ENCODE peak calls at places on chromosomes 11 and 22, in eight cellular contexts. One of them, this sample, is unnamed.

GRCh38 chr11:128854801-128855200 is 12.3 kb downstream of the KCNJ1 start:
- DNase-seq in neural crest cell: no peak
- DNase-seq in progenitor cell of endocrine pancreas: no peak
- DNase-seq in AG04450: no peak
- DNase-seq in thoracic aorta: no peak
- DNase-seq in tibial nerve: no peak
- DNase-seq in WTC11: no peak
- DNase-seq in heart right ventricle: no peak
- DNase-seq in this sample: no peak

GRCh38 chr11:64605248-64605560 is 14.2 kb downstream of the SLC22A12 start:
- DNase-seq in WTC11: no peak
- DNase-seq in heart right ventricle: no peak
- DNase-seq in tibial nerve: no peak
- DNase-seq in progenitor cell of endocrine pancreas: no peak
- DNase-seq in neural crest cell: no peak
- DNase-seq in thoracic aorta: no peak
- DNase-seq in AG04450: no peak
- DNase-seq in this sample: no peak

GRCh38 chr11:71286701-71287643 is 34.6 kb upstream of the SHANK2 start:
- DNase-seq in progenitor cell of endocrine pancreas: no peak
- DNase-seq in WTC11: peak; percentile 11
- DNase-seq in tibial nerve: no peak
- DNase-seq in neural crest cell: no peak
- DNase-seq in thoracic aorta: no peak
- DNase-seq in AG04450: peak; percentile 76
- DNase-seq in heart right ventricle: no peak
- DNase-seq in this sample: no peak

GRCh38 chr22:46991666-46992065 is 229.2 kb downstream of the TBC1D22A start:
- DNase-seq in WTC11: no peak
- DNase-seq in AG04450: no peak
- DNase-seq in progenitor cell of endocrine pancreas: no peak
- DNase-seq in tibial nerve: no peak
- DNase-seq in neural crest cell: no peak
- DNase-seq in heart right ventricle: no peak
- DNase-seq in thoracic aorta: no peak
- DNase-seq in this sample: no peak

GRCh38 chr22:45684169-45684568 is 12.5 kb downstream of the ATXN10 start:
- DNase-seq in neural crest cell: no peak
- DNase-seq in thoracic aorta: no peak
- DNase-seq in tibial nerve: no peak
- DNase-seq in AG04450: no peak
- DNase-seq in progenitor cell of endocrine pancreas: no peak
- DNase-seq in WTC11: no peak
- DNase-seq in heart right ventricle: no peak
- DNase-seq in this sample: no peak

GRCh38 chr11:110003426-110003825 is 89.8 kb upstream of the ZC3H12C start:
- DNase-seq in heart right ventricle: no peak
- DNase-seq in thoracic aorta: no peak
- DNase-seq in AG04450: no peak
- DNase-seq in neural crest cell: no peak
- DNase-seq in tibial nerve: no peak
- DNase-seq in progenitor cell of endocrine pancreas: no peak
- DNase-seq in WTC11: no peak
- DNase-seq in this sample: no peak

GRCh38 chr22:23110190-23110921 is 31.4 kb downstream of the RSPH14 start:
- DNase-seq in AG04450: no peak
- DNase-seq in thoracic aorta: no peak
- DNase-seq in tibial nerve: no peak
- DNase-seq in WTC11: no peak
- DNase-seq in neural crest cell: no peak
- DNase-seq in heart right ventricle: no peak
- DNase-seq in progenitor cell of endocrine pancreas: no peak
- DNase-seq in this sample: no peak

GRCh38 chr22:29336751-29337490 is 21.4 kb upstream of the RASL10A start:
- DNase-seq in WTC11: no peak
- DNase-seq in heart right ventricle: no peak
- DNase-seq in progenitor cell of endocrine pancreas: no peak
- DNase-seq in tibial nerve: no peak
- DNase-seq in neural crest cell: no peak
- DNase-seq in thoracic aorta: no peak
- DNase-seq in AG04450: no peak
- DNase-seq in this sample: no peak

GRCh38 chr11:66438009-66438503 is 592 bp downstream of the MRPL11 start:
- DNase-seq in progenitor cell of endocrine pancreas: no peak
- DNase-seq in thoracic aorta: no peak
- DNase-seq in heart right ventricle: no peak
- DNase-seq in AG04450: no peak
- DNase-seq in neural crest cell: no peak
- DNase-seq in tibial nerve: no peak
- DNase-seq in WTC11: no peak
- DNase-seq in this sample: peak; percentile 52

GRCh38 chr22:44286673-44287072 is 26.1 kb downstream of the SHISAL1 start:
- DNase-seq in WTC11: no peak
- DNase-seq in progenitor cell of endocrine pancreas: no peak
- DNase-seq in AG04450: no peak
- DNase-seq in neural crest cell: no peak
- DNase-seq in heart right ventricle: no peak
- DNase-seq in tibial nerve: no peak
- DNase-seq in thoracic aorta: no peak
- DNase-seq in this sample: no peak

GRCh38 chr11:44625759-44626523 is 60.5 kb downstream of the CD82 start:
- DNase-seq in progenitor cell of endocrine pancreas: peak; percentile 6
- DNase-seq in heart right ventricle: no peak
- DNase-seq in neural crest cell: no peak
- DNase-seq in thoracic aorta: no peak
- DNase-seq in WTC11: no peak
- DNase-seq in AG04450: no peak
- DNase-seq in tibial nerve: no peak
- DNase-seq in this sample: no peak

GRCh38 chr11:96704847-96705246 is 315.0 kb downstream of the JRKL start:
- DNase-seq in heart right ventricle: no peak
- DNase-seq in tibial nerve: no peak
- DNase-seq in thoracic aorta: no peak
- DNase-seq in AG04450: no peak
- DNase-seq in neural crest cell: no peak
- DNase-seq in WTC11: no peak
- DNase-seq in progenitor cell of endocrine pancreas: no peak
- DNase-seq in this sample: no peak
- TF ChIP-seq CTCF in heart right ventricle: no peak
- TF ChIP-seq CTCF in tibial nerve: no peak
- TF ChIP-seq CTCF in thoracic aorta: no peak
- TF ChIP-seq CTCF in AG04450: peak; percentile 6
- TF ChIP-seq CTCF in neural crest cell: no peak
- TF ChIP-seq CTCF in WTC11: no peak
- TF ChIP-seq CTCF in progenitor cell of endocrine pancreas: no peak
- TF ChIP-seq CTCF in this sample: peak; percentile 41

GRCh38 chr11:13487661-13488030 is 8.2 kb downstream of the PTH start:
- DNase-seq in thoracic aorta: no peak
- DNase-seq in WTC11: peak; percentile 28
- DNase-seq in AG04450: no peak
- DNase-seq in neural crest cell: no peak
- DNase-seq in tibial nerve: no peak
- DNase-seq in heart right ventricle: no peak
- DNase-seq in progenitor cell of endocrine pancreas: no peak
- DNase-seq in this sample: peak; percentile 51
- TF ChIP-seq CTCF in thoracic aorta: no peak
- TF ChIP-seq CTCF in WTC11: no peak
- TF ChIP-seq CTCF in AG04450: peak; percentile 34
- TF ChIP-seq CTCF in neural crest cell: peak; percentile 6
- TF ChIP-seq CTCF in tibial nerve: no peak
- TF ChIP-seq CTCF in heart right ventricle: no peak
- TF ChIP-seq CTCF in progenitor cell of endocrine pancreas: peak; percentile 21
- TF ChIP-seq CTCF in this sample: peak; percentile 52

GRCh38 chr11:16771350-16772140 is 33.1 kb downstream of the C11orf58 start:
- DNase-seq in progenitor cell of endocrine pancreas: no peak
- DNase-seq in tibial nerve: no peak
- DNase-seq in WTC11: no peak
- DNase-seq in heart right ventricle: no peak
- DNase-seq in neural crest cell: no peak
- DNase-seq in thoracic aorta: no peak
- DNase-seq in AG04450: no peak
- DNase-seq in this sample: no peak

GRCh38 chr11:16769386-16769785 is 30.9 kb downstream of the C11orf58 start:
- DNase-seq in thoracic aorta: no peak
- DNase-seq in heart right ventricle: no peak
- DNase-seq in AG04450: no peak
- DNase-seq in tibial nerve: no peak
- DNase-seq in WTC11: no peak
- DNase-seq in neural crest cell: no peak
- DNase-seq in progenitor cell of endocrine pancreas: no peak
- DNase-seq in this sample: no peak

GRCh38 chr11:16772141-16772512 is 33.7 kb downstream of the C11orf58 start:
- DNase-seq in thoracic aorta: no peak
- DNase-seq in heart right ventricle: no peak
- DNase-seq in tibial nerve: no peak
- DNase-seq in AG04450: no peak
- DNase-seq in neural crest cell: no peak
- DNase-seq in progenitor cell of endocrine pancreas: no peak
- DNase-seq in WTC11: no peak
- DNase-seq in this sample: no peak

GRCh38 chr11:16767957-16768356 is 29.5 kb downstream of the C11orf58 start:
- DNase-seq in tibial nerve: no peak
- DNase-seq in thoracic aorta: no peak
- DNase-seq in neural crest cell: no peak
- DNase-seq in AG04450: no peak
- DNase-seq in progenitor cell of endocrine pancreas: no peak
- DNase-seq in heart right ventricle: no peak
- DNase-seq in WTC11: no peak
- DNase-seq in this sample: no peak

GRCh38 chr11:16770016-16770415 is 31.6 kb downstream of the C11orf58 start:
- DNase-seq in AG04450: no peak
- DNase-seq in progenitor cell of endocrine pancreas: no peak
- DNase-seq in WTC11: no peak
- DNase-seq in neural crest cell: no peak
- DNase-seq in tibial nerve: no peak
- DNase-seq in thoracic aorta: no peak
- DNase-seq in heart right ventricle: no peak
- DNase-seq in this sample: no peak
- TF ChIP-seq CTCF in AG04450: no peak
- TF ChIP-seq CTCF in progenitor cell of endocrine pancreas: no peak
- TF ChIP-seq CTCF in WTC11: no peak
- TF ChIP-seq CTCF in neural crest cell: no peak
- TF ChIP-seq CTCF in tibial nerve: no peak
- TF ChIP-seq CTCF in thoracic aorta: no peak
- TF ChIP-seq CTCF in heart right ventricle: no peak
- TF ChIP-seq CTCF in this sample: no peak

GRCh38 chr11:134711008-134711407 is 299.0 kb upstream of the B3GAT1 start:
- DNase-seq in neural crest cell: no peak
- DNase-seq in progenitor cell of endocrine pancreas: no peak
- DNase-seq in AG04450: no peak
- DNase-seq in thoracic aorta: no peak
- DNase-seq in heart right ventricle: no peak
- DNase-seq in tibial nerve: no peak
- DNase-seq in WTC11: no peak
- DNase-seq in this sample: no peak

GRCh38 chr11:134716582-134716981 is 304.5 kb upstream of the B3GAT1 start:
- DNase-seq in WTC11: no peak
- DNase-seq in progenitor cell of endocrine pancreas: no peak
- DNase-seq in neural crest cell: no peak
- DNase-seq in tibial nerve: no peak
- DNase-seq in heart right ventricle: no peak
- DNase-seq in thoracic aorta: no peak
- DNase-seq in AG04450: no peak
- DNase-seq in this sample: no peak

GRCh38 chr11:134714021-134714656 is 302.1 kb upstream of the B3GAT1 start:
- DNase-seq in neural crest cell: no peak
- DNase-seq in AG04450: no peak
- DNase-seq in thoracic aorta: no peak
- DNase-seq in tibial nerve: no peak
- DNase-seq in progenitor cell of endocrine pancreas: no peak
- DNase-seq in WTC11: no peak
- DNase-seq in heart right ventricle: no peak
- DNase-seq in this sample: no peak

GRCh38 chr11:134711563-134711962 is 299.5 kb upstream of the B3GAT1 start:
- DNase-seq in progenitor cell of endocrine pancreas: no peak
- DNase-seq in neural crest cell: no peak
- DNase-seq in tibial nerve: no peak
- DNase-seq in thoracic aorta: no peak
- DNase-seq in heart right ventricle: no peak
- DNase-seq in AG04450: no peak
- DNase-seq in WTC11: no peak
- DNase-seq in this sample: no peak

GRCh38 chr11:134712228-134713145 is 300.4 kb upstream of the B3GAT1 start:
- DNase-seq in tibial nerve: no peak
- DNase-seq in thoracic aorta: no peak
- DNase-seq in neural crest cell: no peak
- DNase-seq in WTC11: no peak
- DNase-seq in heart right ventricle: no peak
- DNase-seq in AG04450: no peak
- DNase-seq in progenitor cell of endocrine pancreas: no peak
- DNase-seq in this sample: no peak
- TF ChIP-seq CTCF in tibial nerve: no peak
- TF ChIP-seq CTCF in thoracic aorta: no peak
- TF ChIP-seq CTCF in neural crest cell: no peak
- TF ChIP-seq CTCF in WTC11: no peak
- TF ChIP-seq CTCF in heart right ventricle: no peak
- TF ChIP-seq CTCF in AG04450: no peak
- TF ChIP-seq CTCF in progenitor cell of endocrine pancreas: no peak
- TF ChIP-seq CTCF in this sample: no peak

GRCh38 chr22:17780741-17781318 is 6.6 kb upstream of the BID start:
- DNase-seq in tibial nerve: no peak
- DNase-seq in thoracic aorta: no peak
- DNase-seq in WTC11: no peak
- DNase-seq in heart right ventricle: no peak
- DNase-seq in AG04450: no peak
- DNase-seq in neural crest cell: no peak
- DNase-seq in progenitor cell of endocrine pancreas: no peak
- DNase-seq in this sample: no peak
- TF ChIP-seq CTCF in tibial nerve: no peak
- TF ChIP-seq CTCF in thoracic aorta: no peak
- TF ChIP-seq CTCF in WTC11: no peak
- TF ChIP-seq CTCF in heart right ventricle: no peak
- TF ChIP-seq CTCF in AG04450: no peak
- TF ChIP-seq CTCF in neural crest cell: no peak
- TF ChIP-seq CTCF in progenitor cell of endocrine pancreas: no peak
- TF ChIP-seq CTCF in this sample: no peak

This sample was measured in Caco-2.